ENCODE peak calls at places on chromosomes 12 and 14, in nine cellular contexts. O is fibroblast of lung, G is tibial nerve, A is lower leg skin, S is thoracic aorta, N is osteoblast, V is AG04450, L is AG10803, T is GM06990. W is an unnamed sample.

GRCh38 chr14:94342334-94342934 is 19.3 kb upstream of the SERPINA6 start:
- DNase-seq in O (peak), G (peak), A (peak), S (peak), N (peak), V (peak), L (peak), T (no peak), W (peak)

GRCh38 chr12:49052451-49053208 is 8.0 kb downstream of the KMT2D start:
- DNase-seq in O (no peak), G (no peak), A (no peak), S (no peak), N (peak), V (no peak), L (no peak), T (no peak), W (no peak)

GRCh38 chr14:70716958-70717357 is 75.2 kb downstream of the TTC9 start:
- DNase-seq in O (no peak), G (no peak), A (no peak), S (no peak), N (no peak), V (no peak), L (no peak), T (no peak), W (no peak)

GRCh38 chr12:50085615-50085928 is 430 bp downstream of the SMARCD1 start:
- DNase-seq in O (no peak), G (no peak), A (no peak), S (no peak), N (peak), V (no peak), L (no peak), T (no peak), W (no peak)

GRCh38 chr12:46778415-46778814 is 47.4 kb downstream of the SLC38A4 start:
- DNase-seq in O (no peak), G (no peak), A (no peak), S (no peak), N (no peak), V (no peak), L (no peak), T (no peak), W (no peak)

GRCh38 chr12:26102954-26103353 is 21.9 kb downstream of the BHLHE41 start:
- DNase-seq in O (no peak), G (no peak), A (no peak), S (no peak), N (no peak), V (no peak), L (no peak), T (no peak), W (no peak)

GRCh38 chr14:58061581-58061980 is 90.4 kb downstream of the ARMH4 start:
- DNase-seq in O (no peak), G (no peak), A (no peak), S (no peak), N (no peak), V (no peak), L (no peak), T (no peak), W (no peak)

GRCh38 chr12:39905152-39905551 is 200.7 kb downstream of the SLC2A13 start:
- DNase-seq in O (peak), G (peak), A (peak), S (no peak), N (peak), V (no peak), L (peak), T (no peak), W (peak)

GRCh38 chr12:6215932-6216494 is 15.8 kb downstream of the CD9 start:
- DNase-seq in O (peak), G (peak), A (peak), S (peak), N (peak), V (no peak), L (peak), T (no peak), W (no peak)

GRCh38 chr12:116381744-116382455 is 104.4 kb upstream of the MED13L start:
- DNase-seq in O (peak), G (no peak), A (no peak), S (no peak), N (peak), V (peak), L (peak), T (no peak), W (no peak)

GRCh38 chr14:60561845-60562746 is 53.1 kb downstream of the SIX6 start:
- DNase-seq in O (peak), G (no peak), A (no peak), S (no peak), N (peak), V (peak), L (peak), T (no peak), W (no peak)

GRCh38 chr12:11513288-11513687 is 117.9 kb upstream of the PRB2 start:
- DNase-seq in O (peak), G (no peak), A (no peak), S (no peak), N (no peak), V (no peak), L (no peak), T (no peak), W (no peak)

GRCh38 chr14:36424478-36425102 is 95.4 kb downstream of the NKX2-1 start:
- DNase-seq in O (no peak), G (no peak), A (no peak), S (no peak), N (no peak), V (no peak), L (no peak), T (no peak), W (no peak)

GRCh38 chr12:48092606-48093005 is 13.3 kb downstream of the SENP1 start:
- DNase-seq in O (no peak), G (no peak), A (no peak), S (no peak), N (peak), V (no peak), L (peak), T (no peak), W (no peak)

GRCh38 chr14:22008098-22008412 is 334.4 kb upstream of the OR4E1 start:
- DNase-seq in O (no peak), G (no peak), A (no peak), S (no peak), N (no peak), V (no peak), L (no peak), T (no peak), W (no peak)

GRCh38 chr12:95484524-95484923 is 10.6 kb downstream of the METAP2 start:
- DNase-seq in O (peak), G (no peak), A (no peak), S (no peak), N (peak), V (no peak), L (peak), T (no peak), W (no peak)

DNA sequence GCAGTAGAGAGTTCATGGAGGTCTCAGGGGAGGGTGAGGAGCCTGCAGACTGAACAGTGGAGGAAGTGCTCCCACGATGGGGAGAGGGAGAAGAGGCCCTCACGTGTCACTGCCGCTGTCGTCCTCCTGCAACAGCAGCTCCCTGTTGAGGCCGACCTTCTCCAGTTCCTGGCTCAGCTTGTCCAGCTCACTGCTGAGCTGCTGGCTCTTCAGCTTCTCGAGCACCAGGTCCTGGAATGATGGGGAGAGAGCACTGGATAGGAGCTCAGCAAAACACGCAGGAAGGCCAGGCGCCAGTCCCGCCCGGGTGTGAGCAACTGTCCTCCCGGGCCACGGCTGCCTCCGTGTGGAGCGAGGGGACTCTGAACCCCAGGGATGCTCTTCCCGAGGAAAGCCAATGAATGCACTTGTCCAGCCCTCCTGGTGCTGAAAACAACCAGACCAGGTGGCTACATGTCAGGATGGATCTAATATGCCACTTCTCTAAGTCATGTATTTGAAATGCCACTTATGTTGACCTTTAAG is 65.3 kb upstream of the GPR68 start:
- DNase-seq in O (no peak), G (no peak), A (no peak), S (no peak), N (no peak), V (no peak), L (no peak), T (no peak), W (no peak)
- TF ChIP-seq CTCF in O (no peak), G (no peak), A (no peak), S (no peak), N (no peak), V (no peak), L (no peak), T (no peak), W (no peak)

GRCh38 chr12:124465473-124465872 is 101.9 kb downstream of the NCOR2 start:
- DNase-seq in O (no peak), G (no peak), A (no peak), S (no peak), N (no peak), V (no peak), L (no peak), T (no peak), W (no peak)

GRCh38 chr12:124464830-124465229 is 102.6 kb downstream of the NCOR2 start:
- DNase-seq in O (no peak), G (no peak), A (no peak), S (no peak), N (no peak), V (no peak), L (no peak), T (no peak), W (no peak)

GRCh38 chr12:124463341-124463861 is 104.0 kb downstream of the NCOR2 start:
- DNase-seq in O (no peak), G (no peak), A (no peak), S (no peak), N (no peak), V (no peak), L (no peak), T (no peak), W (no peak)

GRCh38 chr12:124461851-124462623 is 105.4 kb downstream of the NCOR2 start:
- DNase-seq in O (no peak), G (no peak), A (no peak), S (no peak), N (no peak), V (no peak), L (no peak), T (no peak), W (no peak)

DNA sequence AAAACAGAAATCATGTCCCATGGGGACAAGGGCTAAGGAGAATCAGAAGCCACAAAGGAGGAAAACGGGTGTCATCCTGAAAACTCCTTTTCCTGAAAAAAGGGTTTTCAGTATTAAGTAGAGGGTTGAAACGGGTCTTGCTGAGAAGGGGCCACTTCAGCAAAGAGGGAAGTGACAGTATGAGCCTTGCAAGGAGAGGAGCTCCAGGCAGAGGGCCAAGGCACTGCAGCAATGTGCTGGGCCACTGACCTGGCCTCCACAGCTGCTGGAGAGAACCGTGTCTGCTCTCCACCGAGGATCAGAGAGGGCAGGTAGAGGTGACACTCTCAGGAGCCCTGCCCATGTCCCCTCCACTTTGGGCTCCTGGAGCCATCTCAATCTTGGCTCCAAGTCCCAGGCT is 103.3 kb downstream of the NCOR2 start:
- DNase-seq in O (no peak), G (no peak), A (no peak), S (no peak), N (no peak), V (no peak), L (no peak), T (no peak), W (no peak)
- H3K4me3 ChIP-seq in O (no peak), G (no peak), A (no peak), S (no peak), N (no peak), V (no peak), L (no peak), T (no peak), W (no peak)

DNA sequence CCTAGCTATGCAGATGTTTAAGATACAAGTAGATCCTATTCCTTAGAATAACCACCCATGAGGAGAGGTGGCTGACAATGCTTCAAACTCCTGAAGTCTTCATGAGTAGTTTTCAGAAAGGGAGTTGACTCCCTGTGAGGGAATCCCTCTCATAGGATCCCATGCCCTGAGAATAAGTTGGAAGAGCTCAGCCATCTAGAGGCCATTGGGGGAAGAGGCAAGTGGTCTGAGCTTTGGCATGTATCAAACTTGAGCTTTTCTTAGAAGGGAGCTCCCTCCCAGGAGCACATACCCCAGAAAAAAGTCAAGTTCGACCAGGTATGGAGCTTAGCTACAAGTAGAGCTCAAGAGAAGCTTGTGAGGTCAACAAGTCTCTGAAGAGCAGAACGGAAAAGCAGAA is 165.7 kb upstream of the RBM19 start:
- DNase-seq in O (no peak), G (no peak), A (no peak), S (no peak), N (no peak), V (no peak), L (no peak), T (no peak), W (no peak)
- TF ChIP-seq CTCF in O (no peak), G (no peak), A (no peak), S (no peak), N (no peak), V (peak), L (peak), T (no peak), W (peak)

GRCh38 chr12:108722992-108723766 is 8.1 kb downstream of the CORO1C start:
- DNase-seq in O (peak), G (no peak), A (peak), S (no peak), N (peak), V (peak), L (peak), T (no peak), W (no peak)
- H3K4me3 ChIP-seq in O (no peak), G (no peak), A (no peak), S (peak), N (peak), V (peak), L (peak), T (no peak), W (no peak)

GRCh38 chr14:86654558-86655184 is 1124.7 kb downstream of the FLRT2 start:
- DNase-seq in O (peak), G (peak), A (no peak), S (no peak), N (no peak), V (no peak), L (peak), T (no peak), W (peak)
- TF ChIP-seq CTCF in O (peak), G (peak), A (no peak), S (no peak), N (peak), V (peak), L (peak), T (peak), W (no peak)

GRCh38 chr14:49972840-49973239 is 80.0 kb downstream of the ARF6 start:
- DNase-seq in O (peak), G (no peak), A (peak), S (no peak), N (peak), V (peak), L (peak), T (no peak), W (no peak)

GRCh38 chr14:49970474-49971147 is 77.7 kb downstream of the ARF6 start:
- DNase-seq in O (peak), G (no peak), A (no peak), S (no peak), N (peak), V (no peak), L (peak), T (no peak), W (peak)

GRCh38 chr14:49971156-49972141 is 78.6 kb downstream of the ARF6 start:
- DNase-seq in O (no peak), G (no peak), A (no peak), S (no peak), N (no peak), V (no peak), L (peak), T (peak), W (no peak)

GRCh38 chr14:49969961-49970360 is 77.1 kb downstream of the ARF6 start:
- DNase-seq in O (no peak), G (no peak), A (no peak), S (no peak), N (no peak), V (no peak), L (no peak), T (no peak), W (peak)

DNA sequence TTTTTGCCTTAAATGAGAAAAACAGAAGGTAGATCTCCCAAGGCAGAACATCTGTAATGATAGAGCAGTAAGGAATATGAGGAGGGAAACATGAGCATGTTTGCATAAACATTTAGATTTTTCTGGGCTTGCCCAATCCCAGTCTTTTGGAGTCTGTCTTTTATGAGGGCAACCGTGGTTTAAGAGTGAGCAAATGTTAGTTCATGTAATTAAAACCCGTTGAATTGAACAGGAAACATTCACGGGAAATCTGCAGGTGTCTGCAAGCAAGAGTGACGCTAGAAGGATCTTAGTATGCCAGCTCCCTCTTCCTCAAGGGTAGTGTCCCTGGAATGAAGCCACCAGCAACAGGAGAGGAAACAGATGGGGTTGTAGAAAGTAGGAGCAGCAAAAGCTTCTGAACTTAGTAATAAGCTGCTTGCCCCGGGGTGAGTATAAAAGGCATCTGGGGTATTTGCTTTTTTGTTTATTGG is 79.4 kb downstream of the ARF6 start:
- DNase-seq in O (peak), G (no peak), A (peak), S (no peak), N (no peak), V (no peak), L (peak), T (no peak), W (no peak)
- H3K4me3 ChIP-seq in O (no peak), G (no peak), A (no peak), S (peak), N (peak), V (peak), L (peak), T (peak), W (no peak)

GRCh38 chr12:31959051-31959700 is at the start of gene RESF1:
- DNase-seq in O (peak), G (peak), A (peak), S (peak), N (peak), V (peak), L (peak), T (peak), W (peak)

GRCh38 chr12:31961137-31961536 is 1.9 kb downstream of the RESF1 start:
- DNase-seq in O (no peak), G (no peak), A (no peak), S (no peak), N (no peak), V (no peak), L (no peak), T (no peak), W (no peak)

GRCh38 chr12:31962076-31962475 is 2.9 kb downstream of the RESF1 start:
- DNase-seq in O (no peak), G (no peak), A (no peak), S (no peak), N (no peak), V (no peak), L (no peak), T (no peak), W (no peak)

GRCh38 chr12:31958601-31959000 is 614 bp upstream of the RESF1 start:
- DNase-seq in O (no peak), G (no peak), A (no peak), S (no peak), N (peak), V (no peak), L (no peak), T (no peak), W (no peak)

DNA sequence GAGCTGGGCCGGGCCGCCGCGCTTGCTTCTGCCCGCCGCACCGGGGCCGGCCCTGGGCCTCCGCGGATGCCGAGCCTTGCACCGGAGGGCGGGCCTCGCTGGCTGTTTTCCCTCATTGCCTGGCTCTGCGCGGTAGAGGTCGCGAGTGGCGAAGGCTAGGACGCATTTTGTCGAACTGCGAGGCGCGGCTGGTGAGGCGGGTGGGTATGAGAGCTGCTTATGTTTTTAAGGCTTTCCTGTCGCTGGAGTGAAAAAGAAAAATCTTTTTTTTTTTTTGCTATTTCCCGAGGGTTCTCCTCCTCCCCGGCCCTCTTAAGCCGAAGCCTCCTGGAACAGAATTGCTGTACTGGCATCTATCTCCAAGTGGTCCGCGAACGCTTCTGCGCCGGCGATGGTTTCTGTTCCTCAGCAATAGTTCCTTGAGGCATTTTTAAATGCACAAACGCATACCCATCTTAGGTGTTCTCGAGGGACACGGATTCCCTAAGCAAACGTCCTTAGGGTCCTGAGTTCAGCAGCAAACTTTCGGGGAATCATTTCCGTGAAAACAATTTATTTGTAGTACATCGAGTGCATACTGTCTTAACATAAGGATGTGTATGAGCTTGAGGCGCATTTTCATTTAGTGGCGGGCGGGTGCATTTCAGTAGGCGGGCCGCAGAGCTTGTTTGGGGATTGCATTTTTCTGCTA is 631 bp downstream of the RESF1 start:
- DNase-seq in O (peak), G (peak), A (peak), S (peak), N (peak), V (peak), L (peak), T (no peak), W (peak)
- TF ChIP-seq CTCF in O (peak), G (no peak), A (no peak), S (no peak), N (no peak), V (peak), L (peak), T (peak), W (no peak)

DNA sequence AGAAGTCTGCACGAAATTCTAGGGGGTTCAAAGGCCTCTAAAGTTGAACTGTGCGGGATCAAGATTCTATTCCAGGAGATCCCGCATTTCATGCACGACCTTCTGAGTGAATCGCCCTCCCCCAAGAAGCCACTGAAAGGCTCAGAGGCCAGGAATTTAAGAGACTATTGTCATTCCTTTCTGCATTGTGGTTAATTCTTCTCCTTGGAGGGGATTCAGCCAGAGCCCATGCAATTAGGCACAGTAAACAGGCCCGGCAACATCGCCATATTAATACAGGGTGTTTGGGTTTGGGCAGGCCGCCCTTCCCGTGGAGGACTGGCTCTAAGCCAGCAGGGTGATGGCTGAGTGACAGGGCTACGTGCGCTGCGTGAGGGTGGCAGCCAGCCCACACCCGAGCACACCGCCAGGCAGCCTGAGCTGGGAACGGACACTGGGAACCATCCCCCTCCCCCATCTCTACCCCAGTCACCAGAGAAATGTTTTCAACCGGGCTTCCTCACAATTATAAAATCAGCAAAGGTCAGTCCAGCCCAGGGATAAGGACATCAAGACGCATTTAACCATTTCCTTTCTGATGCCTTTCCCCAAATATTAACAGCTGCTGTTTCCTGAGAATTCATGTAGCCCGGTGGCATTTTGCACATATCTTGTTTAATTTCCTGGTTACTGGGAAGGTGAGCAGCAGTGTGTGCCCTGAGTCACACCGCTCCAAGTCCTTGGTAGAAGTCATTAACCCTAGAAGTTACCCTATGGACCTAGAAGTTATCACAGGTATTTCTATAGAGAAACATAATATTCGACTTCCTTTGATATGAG is 12.5 kb downstream of the EGLN3 start:
- DNase-seq in O (peak), G (no peak), A (peak), S (no peak), N (no peak), V (no peak), L (peak), T (no peak), W (peak)
- H3K4me3 ChIP-seq in O (no peak), G (no peak), A (no peak), S (peak), N (no peak), V (no peak), L (no peak), T (no peak), W (peak)